ENCODE peak calls at places on chromosomes 12 and 14, in six cellular contexts. X is A549, I is ovary, K is transverse colon, H is heart left ventricle, C is gastrocnemius medialis. N is an unnamed sample.

GRCh38 chr14:79464468-79464867 is 746.8 kb downstream of the DIO2 start:
- DNase-seq in X (no peak), C (no peak), K (no peak), H (no peak), I (no peak), N (no peak)

GRCh38 chr12:81084848-81085350 is 7.0 kb downstream of the ACSS3 start:
- DNase-seq in K (no peak), H (no peak), X (no peak), I (no peak), C (no peak), N (no peak)

GRCh38 chr12:55972045-55972843 is 1.6 kb upstream of the RAB5B start:
- DNase-seq in K (no peak), C (no peak), H (no peak), X (peak), I (no peak), N (peak)

GRCh38 chr12:56600753-56601152 is 29.4 kb downstream of the BAZ2A start:
- DNase-seq in H (no peak), C (no peak), I (no peak), X (no peak), K (no peak), N (no peak)

GRCh38 chr12:97168804-97169203 is 261.7 kb downstream of the NEDD1 start:
- DNase-seq in I (no peak), C (no peak), X (no peak), K (no peak), H (no peak), N (no peak)

GRCh38 chr12:3752741-3753486 is at the start of gene CRACR2A:
- DNase-seq in X (peak), H (peak), K (peak), I (peak), C (peak), N (no peak)

GRCh38 chr12:124713436-124714082 is 146.1 kb upstream of the NCOR2 start:
- DNase-seq in X (no peak), I (no peak), H (peak), C (no peak), K (no peak), N (no peak)

GRCh38 chr12:25775968-25776367 is 182.5 kb upstream of the RASSF8 start:
- DNase-seq in I (no peak), K (no peak), X (no peak), H (no peak), C (no peak), N (no peak)

GRCh38 chr14:24080888-24081738 is 9.8 kb downstream of the CPNE6 start:
- DNase-seq in C (no peak), X (peak), K (peak), I (peak), H (no peak), N (no peak)

GRCh38 chr12:9707356-9707755 is 25.5 kb downstream of the CLECL1 start:
- DNase-seq in H (no peak), C (no peak), I (no peak), K (no peak), X (no peak), N (no peak)

GRCh38 chr12:1474059-1474537 is 120.3 kb downstream of the FBXL14 start:
- DNase-seq in K (no peak), H (no peak), X (peak), I (no peak), C (no peak), N (no peak)

GRCh38 chr14:72745991-72746980 is 147.6 kb downstream of the DPF3 start:
- DNase-seq in I (no peak), H (no peak), C (peak), X (no peak), K (no peak), N (no peak)

GRCh38 chr14:60197629-60198318 is 32.6 kb upstream of the DHRS7 start:
- DNase-seq in I (no peak), H (no peak), X (no peak), C (no peak), K (no peak), N (no peak)

GRCh38 chr12:46390881-46391280 is 18.3 kb upstream of the SLC38A2 start:
- DNase-seq in K (no peak), C (no peak), I (no peak), X (no peak), H (no peak), N (no peak)

GRCh38 chr12:105067511-105068031 is 16.7 kb downstream of the ALDH1L2 start:
- DNase-seq in X (no peak), H (no peak), I (no peak), K (no peak), C (no peak), N (no peak)

GRCh38 chr14:29741909-29742401 is 185.7 kb downstream of the PRKD1 start:
- DNase-seq in C (peak), H (peak), K (no peak), I (no peak), X (no peak), N (no peak)

GRCh38 chr12:106128526-106129430 is 10.0 kb downstream of the NUAK1 start:
- DNase-seq in I (no peak), X (no peak), K (no peak), C (no peak), H (no peak), N (no peak)

GRCh38 chr12:76024942-76025600 is 6.5 kb downstream of the PHLDA1 start:
- DNase-seq in H (no peak), I (no peak), X (peak), K (no peak), C (no peak), N (no peak)

DNA sequence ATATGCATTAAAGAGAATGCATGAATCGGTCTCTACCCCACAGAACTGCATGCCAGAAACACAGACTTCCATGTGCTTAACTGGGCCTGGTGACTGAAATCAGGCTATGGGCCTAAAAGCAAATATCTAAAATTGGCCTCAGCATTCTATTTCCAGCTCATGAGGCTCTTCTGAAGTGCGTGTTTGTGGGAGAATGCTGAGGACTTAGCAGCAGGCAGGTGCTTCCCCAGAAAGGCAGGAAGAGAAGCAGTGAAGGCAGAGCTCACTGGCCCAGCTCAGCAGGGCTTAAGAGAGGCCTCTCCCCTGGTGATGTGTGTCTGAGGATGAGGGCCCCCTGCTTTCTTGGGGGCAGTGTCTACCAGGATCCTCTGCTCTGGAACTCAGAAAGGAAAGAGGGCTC is 48.6 kb downstream of the ADGRD1 start:
- DNase-seq in K (no peak), I (no peak), H (no peak), X (no peak), C (no peak), N (no peak)
- TF ChIP-seq POLR2A in K (no peak), I (no peak), H (no peak), X (no peak), C (no peak), N (no peak)

DNA sequence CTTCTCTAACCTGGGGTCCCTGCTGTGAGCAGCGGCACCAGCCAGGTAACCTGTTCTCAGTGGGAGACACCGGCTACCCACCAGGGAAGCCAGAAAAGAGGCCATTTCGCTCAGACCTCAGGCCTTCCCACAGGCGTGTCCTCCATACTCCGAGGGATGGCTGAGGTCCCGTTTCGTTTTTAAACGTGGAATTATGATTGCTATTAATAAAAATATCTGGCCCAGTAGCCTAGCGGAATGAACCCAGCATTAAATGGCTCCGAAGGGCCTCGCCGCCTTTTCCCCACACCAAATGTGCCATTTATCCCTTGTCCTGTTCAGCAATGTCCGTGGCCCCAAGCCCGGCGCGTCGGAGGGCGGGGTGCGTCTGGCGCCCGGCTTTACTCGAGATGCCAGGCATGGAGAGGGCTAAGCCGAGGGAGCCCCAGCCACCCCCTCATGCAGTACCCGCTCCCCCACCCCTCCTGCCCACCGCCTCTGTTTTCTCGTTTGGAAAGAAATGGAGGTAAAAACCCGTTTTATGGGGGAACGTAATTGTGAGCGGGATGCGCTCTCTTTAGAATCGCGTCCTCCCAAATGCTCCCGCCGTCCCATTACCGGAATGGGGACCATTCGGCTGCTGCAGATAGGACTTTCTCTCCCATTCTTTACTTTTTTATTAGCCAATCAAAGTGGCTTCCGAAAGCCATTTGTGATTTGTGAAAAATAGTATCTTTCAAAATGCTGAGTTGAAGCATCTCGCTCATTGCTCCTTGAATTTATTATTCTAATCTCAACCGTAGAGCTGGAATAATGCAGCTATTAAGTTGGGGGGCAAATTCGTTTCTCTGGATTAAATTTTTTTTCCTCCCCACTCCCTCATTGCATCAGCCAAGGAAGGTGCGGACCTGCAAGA is 5.8 kb downstream of the HOXC8 start:
- DNase-seq in X (no peak), H (no peak), C (no peak), K (no peak), I (no peak), N (no peak)
- H3K4me3 ChIP-seq in X (no peak), H (no peak), C (peak), K (no peak), I (no peak), N (peak)

GRCh38 chr14:67285876-67286452 is 44.7 kb downstream of the PALS1 start:
- DNase-seq in K (no peak), H (no peak), I (no peak), X (peak), C (no peak), N (no peak)
- TF ChIP-seq CTCF in K (peak), H (peak), I (peak), X (peak), C (peak), N (no peak)

DNA sequence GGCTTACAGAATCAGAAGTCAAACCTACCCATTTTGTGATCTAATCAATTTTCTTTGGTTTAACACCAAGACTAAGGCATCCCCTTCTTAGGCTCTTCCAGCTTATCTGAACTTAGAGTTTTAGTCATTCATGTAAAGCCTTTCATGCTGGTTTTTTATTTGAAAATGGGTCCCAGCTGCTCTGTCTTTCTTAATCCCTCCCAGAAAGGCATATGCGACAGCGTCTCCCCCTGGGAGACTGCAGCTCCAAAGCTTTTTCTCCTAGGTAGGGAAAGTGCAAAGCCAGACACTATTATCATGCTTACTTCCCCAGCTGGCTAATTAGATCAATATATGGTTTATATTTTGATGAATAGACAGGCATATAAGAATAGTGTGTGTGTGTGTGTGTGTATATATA is 96.6 kb upstream of the E2F7 start:
- DNase-seq in C (no peak), I (no peak), H (no peak), X (no peak), K (no peak), N (no peak)
- TF ChIP-seq POLR2A in C (no peak), I (no peak), H (no peak), X (no peak), K (no peak), N (no peak)

GRCh38 chr14:77580477-77580876 is 36.0 kb downstream of the SPTLC2 start:
- DNase-seq in C (no peak), H (no peak), K (no peak), X (no peak), I (no peak), N (no peak)

GRCh38 chr14:77579760-77580159 is 36.7 kb downstream of the SPTLC2 start:
- DNase-seq in C (no peak), I (no peak), H (no peak), X (no peak), K (no peak), N (no peak)

GRCh38 chr14:77579065-77579464 is 37.4 kb downstream of the SPTLC2 start:
- DNase-seq in H (no peak), I (no peak), C (no peak), K (no peak), X (no peak), N (no peak)

GRCh38 chr14:77582511-77582910 is 33.9 kb downstream of the SPTLC2 start:
- DNase-seq in C (no peak), X (no peak), I (no peak), K (no peak), H (no peak), N (no peak)

DNA sequence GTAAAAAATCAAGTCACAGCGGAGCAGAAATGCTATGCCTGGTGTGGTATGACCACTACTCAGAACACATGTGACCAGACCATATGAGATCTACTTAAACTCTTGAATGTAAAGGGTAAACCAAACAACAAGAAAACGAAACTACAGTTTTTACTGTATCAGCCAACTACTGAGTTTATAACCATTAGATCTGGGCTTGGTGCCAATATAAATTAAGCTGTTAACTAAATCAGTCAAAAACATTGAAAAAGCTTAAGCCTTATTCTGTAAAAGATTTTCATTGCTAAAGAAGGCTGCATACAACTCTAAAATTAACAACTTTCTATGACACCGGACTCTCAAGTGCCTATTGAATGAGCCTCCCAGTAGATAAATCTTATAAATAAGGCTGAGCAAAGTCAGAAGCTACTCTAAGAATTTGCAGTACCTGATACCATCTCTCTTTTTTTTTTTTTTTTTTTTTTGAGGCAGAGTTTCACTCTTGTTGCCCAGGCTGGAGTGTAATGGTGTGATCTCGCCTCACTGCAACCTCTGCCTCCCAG is 35.4 kb downstream of the SPTLC2 start:
- DNase-seq in K (no peak), I (no peak), C (no peak), H (no peak), X (no peak), N (no peak)
- H3K4me3 ChIP-seq in K (no peak), I (no peak), C (no peak), H (no peak), X (no peak), N (no peak)

N was measured in breast epithelium.